ENCODE peak calls at places on chromosomes 6 and 20, in four cellular contexts. One of them, this sample, is unnamed.

GRCh38 chr20:47568019-47568418 is 66.3 kb downstream of the NCOA3 start:
- DNase-seq in sigmoid colon: peak; percentile 72
- DNase-seq in MM.1S: no peak
- DNase-seq in upper lobe of right lung: no peak
- DNase-seq in this sample: no peak

GRCh38 chr6:84752118-84752850 is 12.1 kb downstream of the TBX18 start:
- DNase-seq in upper lobe of right lung: no peak
- DNase-seq in sigmoid colon: no peak
- DNase-seq in MM.1S: no peak
- DNase-seq in this sample: no peak

GRCh38 chr6:89467437-89467836 is 34.5 kb downstream of the ANKRD6 start:
- DNase-seq in MM.1S: no peak
- DNase-seq in sigmoid colon: no peak
- DNase-seq in upper lobe of right lung: no peak
- DNase-seq in this sample: no peak

GRCh38 chr6:68256391-68256790 is 378.7 kb upstream of the ADGRB3 start:
- DNase-seq in sigmoid colon: no peak
- DNase-seq in MM.1S: no peak
- DNase-seq in upper lobe of right lung: no peak
- DNase-seq in this sample: no peak

GRCh38 chr20:44080646-44081267 is 106.2 kb downstream of the JPH2 start:
- DNase-seq in upper lobe of right lung: no peak
- DNase-seq in sigmoid colon: peak; percentile 84
- DNase-seq in MM.1S: peak; percentile 91
- DNase-seq in this sample: peak; percentile 40

GRCh38 chr6:35500782-35501181 is 3.9 kb upstream of the TEAD3 start:
- DNase-seq in upper lobe of right lung: no peak
- DNase-seq in MM.1S: no peak
- DNase-seq in sigmoid colon: no peak
- DNase-seq in this sample: no peak

GRCh38 chr6:39812853-39813533 is 20.8 kb downstream of the DAAM2 start:
- DNase-seq in MM.1S: peak; percentile 76
- DNase-seq in upper lobe of right lung: no peak
- DNase-seq in sigmoid colon: no peak
- DNase-seq in this sample: no peak

GRCh38 chr20:35004051-35004725 is 48.5 kb downstream of the MYH7B start:
- DNase-seq in sigmoid colon: peak; percentile 63
- DNase-seq in upper lobe of right lung: peak; percentile 53
- DNase-seq in MM.1S: no peak
- DNase-seq in this sample: no peak

GRCh38 chr6:139161817-139162284 is 27.0 kb downstream of the HECA start:
- DNase-seq in MM.1S: peak; percentile 82
- DNase-seq in sigmoid colon: no peak
- DNase-seq in upper lobe of right lung: no peak
- DNase-seq in this sample: no peak

GRCh38 chr20:37396520-37397075 is 50.7 kb downstream of the SRC start:
- DNase-seq in sigmoid colon: no peak
- DNase-seq in MM.1S: no peak
- DNase-seq in upper lobe of right lung: no peak
- DNase-seq in this sample: no peak

GRCh38 chr6:159299566-159299965 is 130.4 kb downstream of the FNDC1 start:
- DNase-seq in upper lobe of right lung: no peak
- DNase-seq in sigmoid colon: no peak
- DNase-seq in MM.1S: no peak
- DNase-seq in this sample: no peak

GRCh38 chr20:44180814-44181213 is 6.2 kb downstream of the JPH2 start:
- DNase-seq in upper lobe of right lung: no peak
- DNase-seq in MM.1S: no peak
- DNase-seq in sigmoid colon: peak; percentile 94
- DNase-seq in this sample: no peak

GRCh38 chr20:44485830-44486198 is 10.1 kb downstream of the TTPAL start:
- DNase-seq in upper lobe of right lung: no peak
- DNase-seq in MM.1S: no peak
- DNase-seq in sigmoid colon: no peak
- DNase-seq in this sample: no peak

GRCh38 chr6:50850223-50850751 is 31.6 kb downstream of the TFAP2B start:
- DNase-seq in upper lobe of right lung: no peak
- DNase-seq in sigmoid colon: no peak
- DNase-seq in MM.1S: no peak
- DNase-seq in this sample: no peak

GRCh38 chr6:41558033-41558807 is 12.0 kb downstream of the FOXP4 start:
- DNase-seq in sigmoid colon: no peak
- DNase-seq in MM.1S: no peak
- DNase-seq in upper lobe of right lung: no peak
- DNase-seq in this sample: no peak

GRCh38 chr6:139591075-139591474 is 216.6 kb upstream of the CITED2 start:
- DNase-seq in upper lobe of right lung: no peak
- DNase-seq in MM.1S: no peak
- DNase-seq in sigmoid colon: no peak
- DNase-seq in this sample: no peak

GRCh38 chr6:3742426-3743344 is 8.8 kb downstream of the PXDC1 start:
- DNase-seq in upper lobe of right lung: peak; percentile 93
- DNase-seq in sigmoid colon: peak; percentile 92
- DNase-seq in MM.1S: peak; percentile 81
- DNase-seq in this sample: peak; percentile 67

GRCh38 chr20:57667385-57667784 is 42.4 kb downstream of the PMEPA1 start:
- DNase-seq in sigmoid colon: no peak
- DNase-seq in MM.1S: no peak
- DNase-seq in upper lobe of right lung: no peak
- DNase-seq in this sample: no peak

GRCh38 chr20:4916991-4917881 is 84.1 kb downstream of the SLC23A2 start:
- DNase-seq in upper lobe of right lung: no peak
- DNase-seq in MM.1S: no peak
- DNase-seq in sigmoid colon: no peak
- DNase-seq in this sample: no peak

GRCh38 chr6:83558975-83559374 is 46.6 kb downstream of the PRSS35 start:
- DNase-seq in MM.1S: no peak
- DNase-seq in sigmoid colon: no peak
- DNase-seq in upper lobe of right lung: no peak
- DNase-seq in this sample: no peak

GRCh38 chr6:130829333-130829910 is 2.2 kb downstream of the SMLR1 start:
- DNase-seq in upper lobe of right lung: no peak
- DNase-seq in MM.1S: no peak
- DNase-seq in sigmoid colon: no peak
- DNase-seq in this sample: no peak

GRCh38 chr6:137832110-137832509 is 34.9 kb upstream of the TNFAIP3 start:
- DNase-seq in sigmoid colon: no peak
- DNase-seq in MM.1S: no peak
- DNase-seq in upper lobe of right lung: no peak
- DNase-seq in this sample: no peak

GRCh38 chr20:52804455-52804966 is 167.6 kb upstream of the TSHZ2 start:
- DNase-seq in sigmoid colon: no peak
- DNase-seq in MM.1S: no peak
- DNase-seq in upper lobe of right lung: no peak
- DNase-seq in this sample: no peak

GRCh38 chr6:131080084-131080483 is 17.0 kb upstream of the EPB41L2 start:
- DNase-seq in upper lobe of right lung: no peak
- DNase-seq in sigmoid colon: no peak
- DNase-seq in MM.1S: no peak
- DNase-seq in this sample: no peak

GRCh38 chr6:116971959-116972358 is 94.9 kb downstream of the RFX6 start:
- DNase-seq in MM.1S: peak; percentile 67
- DNase-seq in sigmoid colon: no peak
- DNase-seq in upper lobe of right lung: no peak
- DNase-seq in this sample: no peak

GRCh38 chr6:21107796-21108195 is 485.8 kb upstream of the SOX4 start:
- DNase-seq in MM.1S: no peak
- DNase-seq in upper lobe of right lung: no peak
- DNase-seq in sigmoid colon: no peak
- DNase-seq in this sample: no peak

GRCh38 chr6:74871757-74872156 is 334.1 kb downstream of the COL12A1 start:
- DNase-seq in MM.1S: no peak
- DNase-seq in upper lobe of right lung: no peak
- DNase-seq in sigmoid colon: no peak
- DNase-seq in this sample: no peak

GRCh38 chr20:44642203-44643153 is 9.0 kb downstream of the ADA start:
- DNase-seq in MM.1S: peak; percentile 63
- DNase-seq in upper lobe of right lung: peak; percentile 72
- DNase-seq in sigmoid colon: peak; percentile 90
- DNase-seq in this sample: no peak

GRCh38 chr6:52317841-52318581 is 33.5 kb upstream of the MCM3 start:
- DNase-seq in sigmoid colon: no peak
- DNase-seq in upper lobe of right lung: no peak
- DNase-seq in MM.1S: no peak
- DNase-seq in this sample: no peak

GRCh38 chr20:41734506-41734945 is 116.3 kb upstream of the CHD6 start:
- DNase-seq in sigmoid colon: no peak
- DNase-seq in upper lobe of right lung: no peak
- DNase-seq in MM.1S: peak; percentile 21
- DNase-seq in this sample: no peak

GRCh38 chr6:56992703-56993102 is 37.8 kb downstream of the BEND6 start:
- DNase-seq in upper lobe of right lung: no peak
- DNase-seq in MM.1S: no peak
- DNase-seq in sigmoid colon: no peak
- DNase-seq in this sample: no peak

GRCh38 chr6:169141706-169142705 is 111.6 kb downstream of the THBS2 start:
- DNase-seq in MM.1S: no peak
- DNase-seq in upper lobe of right lung: no peak
- DNase-seq in sigmoid colon: peak; percentile 92
- DNase-seq in this sample: peak; percentile 23

GRCh38 chr20:46202758-46203509 is 84.8 kb downstream of the CD40 start:
- DNase-seq in sigmoid colon: no peak
- DNase-seq in MM.1S: no peak
- DNase-seq in upper lobe of right lung: no peak
- DNase-seq in this sample: no peak

GRCh38 chr20:61873651-61874420 is 191.8 kb downstream of the TAF4 start:
- DNase-seq in MM.1S: no peak
- DNase-seq in sigmoid colon: no peak
- DNase-seq in upper lobe of right lung: no peak
- DNase-seq in this sample: no peak

GRCh38 chr20:53608456-53609413 is 15.1 kb upstream of the ZNF217 start:
- DNase-seq in MM.1S: no peak
- DNase-seq in sigmoid colon: no peak
- DNase-seq in upper lobe of right lung: peak; percentile 51
- DNase-seq in this sample: no peak

GRCh38 chr20:13844296-13844695 is 59.5 kb downstream of the NDUFAF5 start:
- DNase-seq in MM.1S: no peak
- DNase-seq in upper lobe of right lung: no peak
- DNase-seq in sigmoid colon: no peak
- DNase-seq in this sample: no peak

GRCh38 chr6:33124525-33124901 is 48.7 kb downstream of the HLA-DPB1 start:
- DNase-seq in sigmoid colon: no peak
- DNase-seq in MM.1S: no peak
- DNase-seq in upper lobe of right lung: no peak
- DNase-seq in this sample: no peak

GRCh38 chr6:70281923-70282902 is 20.7 kb downstream of the COL9A1 start:
- DNase-seq in sigmoid colon: no peak
- DNase-seq in upper lobe of right lung: no peak
- DNase-seq in MM.1S: no peak
- DNase-seq in this sample: no peak

GRCh38 chr20:63218701-63219446 is 2.9 kb upstream of the YTHDF1 start:
- DNase-seq in MM.1S: no peak
- DNase-seq in upper lobe of right lung: peak; percentile 59
- DNase-seq in sigmoid colon: no peak
- DNase-seq in this sample: no peak

GRCh38 chr20:63219447-63219821 is 3.5 kb upstream of the YTHDF1 start:
- DNase-seq in upper lobe of right lung: no peak
- DNase-seq in sigmoid colon: no peak
- DNase-seq in MM.1S: no peak
- DNase-seq in this sample: no peak

GRCh38 chr20:63217706-63218105 is 1.8 kb upstream of the YTHDF1 start:
- DNase-seq in MM.1S: no peak
- DNase-seq in upper lobe of right lung: no peak
- DNase-seq in sigmoid colon: no peak
- DNase-seq in this sample: no peak

GRCh38 chr20:63220696-63221399 is 4.9 kb upstream of the YTHDF1 start:
- DNase-seq in upper lobe of right lung: no peak
- DNase-seq in sigmoid colon: no peak
- DNase-seq in MM.1S: no peak
- DNase-seq in this sample: no peak

GRCh38 chr20:63219866-63220521 is 4.1 kb upstream of the YTHDF1 start:
- DNase-seq in upper lobe of right lung: no peak
- DNase-seq in MM.1S: no peak
- DNase-seq in sigmoid colon: no peak
- DNase-seq in this sample: no peak
- H3K27ac ChIP-seq in upper lobe of right lung: no peak overlapping the region
- H3K27ac ChIP-seq in MM.1S: no peak overlapping the region
- H3K27ac ChIP-seq in sigmoid colon: no peak overlapping the region
- H3K27ac ChIP-seq in this sample: peak overlapping the region; percentile 13

DNA sequence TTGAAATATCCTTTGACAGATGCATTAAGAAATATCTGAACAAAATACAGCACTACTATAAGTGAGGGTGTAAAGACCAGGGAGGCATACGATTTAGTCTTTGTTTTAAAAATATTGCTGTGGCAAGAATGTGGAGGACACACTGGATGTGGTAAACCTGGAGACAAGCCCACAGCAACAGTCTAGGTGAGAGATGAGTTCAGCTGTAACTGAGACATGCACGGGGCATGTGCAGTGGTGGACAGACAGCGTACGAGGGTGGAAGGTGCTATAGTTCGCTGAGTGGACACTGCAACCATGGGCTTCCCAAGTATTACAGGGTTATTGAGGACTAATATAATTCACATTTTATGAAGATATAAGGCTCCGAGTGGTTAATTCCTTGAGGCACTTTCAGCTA is 1.8 kb downstream of the NANP start:
- DNase-seq in upper lobe of right lung: no peak
- DNase-seq in sigmoid colon: no peak
- DNase-seq in MM.1S: no peak
- DNase-seq in this sample: no peak
- H3K27ac ChIP-seq in upper lobe of right lung: no peak overlapping the region
- H3K27ac ChIP-seq in sigmoid colon: no peak overlapping the region
- H3K27ac ChIP-seq in MM.1S: no peak overlapping the region
- H3K27ac ChIP-seq in this sample: no peak overlapping the region

GRCh38 chr6:122126894-122127293 is 272.6 kb upstream of the HSF2 start:
- DNase-seq in upper lobe of right lung: no peak
- DNase-seq in sigmoid colon: no peak
- DNase-seq in MM.1S: no peak
- DNase-seq in this sample: no peak

GRCh38 chr6:122130026-122130348 is 269.5 kb upstream of the HSF2 start:
- DNase-seq in upper lobe of right lung: no peak
- DNase-seq in sigmoid colon: no peak
- DNase-seq in MM.1S: no peak
- DNase-seq in this sample: no peak

GRCh38 chr6:122124908-122125307 is 274.5 kb upstream of the HSF2 start:
- DNase-seq in sigmoid colon: no peak
- DNase-seq in MM.1S: no peak
- DNase-seq in upper lobe of right lung: no peak
- DNase-seq in this sample: no peak

GRCh38 chr6:122129313-122130025 is 270.0 kb upstream of the HSF2 start:
- DNase-seq in MM.1S: no peak
- DNase-seq in upper lobe of right lung: no peak
- DNase-seq in sigmoid colon: no peak
- DNase-seq in this sample: no peak

GRCh38 chr6:122128445-122128844 is 271.0 kb upstream of the HSF2 start:
- DNase-seq in MM.1S: no peak
- DNase-seq in upper lobe of right lung: no peak
- DNase-seq in sigmoid colon: no peak
- DNase-seq in this sample: no peak
- H3K27ac ChIP-seq in MM.1S: no peak overlapping the region
- H3K27ac ChIP-seq in upper lobe of right lung: no peak overlapping the region
- H3K27ac ChIP-seq in sigmoid colon: no peak overlapping the region
- H3K27ac ChIP-seq in this sample: no peak overlapping the region

GRCh38 chr6:17278289-17279061 is 2.7 kb upstream of the RBM24 start:
- DNase-seq in MM.1S: no peak
- DNase-seq in sigmoid colon: no peak
- DNase-seq in upper lobe of right lung: no peak
- DNase-seq in this sample: no peak
- H3K27ac ChIP-seq in MM.1S: no peak overlapping the region
- H3K27ac ChIP-seq in sigmoid colon: peak overlapping the region; percentile 95
- H3K27ac ChIP-seq in upper lobe of right lung: no peak overlapping the region
- H3K27ac ChIP-seq in this sample: peak overlapping the region; percentile 45